ENCODE peak calls at places on chromosome 2, in four cellular contexts. G is HL-60, T is K562, A is GM12891. O is an unnamed sample.

GRCh38 chr2:42414158-42414557 is 53.1 kb upstream of the COX7A2L start:
- DNase-seq in A (no peak), G (no peak), T (no peak), O (no peak)

GRCh38 chr2:152523091-152523490 is 188.1 kb downstream of the FMNL2 start:
- DNase-seq in T (no peak), A (no peak), G (no peak), O (no peak)

GRCh38 chr2:241031436-241032165 is 33.2 kb downstream of the SNED1 start:
- DNase-seq in T (no peak), A (no peak), G (no peak), O (no peak)

GRCh38 chr2:50953021-50953420 is 78.9 kb downstream of the NRXN1 start:
- DNase-seq in A (no peak), T (no peak), G (no peak), O (no peak)

GRCh38 chr2:237254911-237255578 is 158.9 kb downstream of the COL6A3 start:
- DNase-seq in A (no peak), G (no peak), T (no peak), O (no peak)

GRCh38 chr2:36322108-36322507 is 33.5 kb upstream of the CRIM1 start:
- DNase-seq in G (no peak), A (no peak), T (no peak), O (no peak)

GRCh38 chr2:46794693-46795317 is 120.8 kb downstream of the MCFD2 start:
- DNase-seq in A (no peak), T (no peak), G (no peak), O (no peak)

GRCh38 chr2:44745922-44746321 is 195.6 kb upstream of the SIX3 start:
- DNase-seq in A (no peak), T (no peak), G (no peak), O (no peak)

DNA sequence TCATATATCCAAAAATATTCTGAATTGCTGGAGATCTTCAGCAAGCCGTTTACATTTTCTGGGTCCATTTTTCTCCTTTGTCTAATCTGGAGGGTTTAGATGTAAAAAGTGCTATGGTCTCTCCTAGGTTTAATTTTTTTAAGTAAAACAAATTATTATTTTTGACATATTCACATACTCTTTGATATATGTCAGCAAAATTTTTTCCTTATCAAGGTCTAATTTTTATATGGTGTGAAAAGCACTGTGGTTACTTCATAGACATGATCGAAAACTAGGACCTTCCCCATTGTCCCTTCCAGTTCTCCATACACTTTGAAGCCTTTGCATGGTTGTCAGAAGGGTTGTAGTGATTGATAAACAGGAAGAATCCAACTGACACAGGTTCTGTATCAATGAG is 168.2 kb downstream of the PLCL1 start:
- DNase-seq in T (no peak), G (no peak), A (no peak), O (no peak)
- TF ChIP-seq SPI1 in T (no peak), G (no peak), A (no peak), O (no peak)

GRCh38 chr2:88746929-88747490 is 55.5 kb downstream of the RPIA start:
- DNase-seq in A (no peak), T (no peak), G (no peak), O (no peak)
- TF ChIP-seq SPI1 in A (no peak), T (no peak), G (no peak), O (no peak)

GRCh38 chr2:224948005-224948404 is 94.3 kb downstream of the DOCK10 start:
- DNase-seq in A (no peak), T (no peak), G (no peak), O (no peak)

GRCh38 chr2:224954980-224955379 is 87.3 kb downstream of the DOCK10 start:
- DNase-seq in T (no peak), A (no peak), G (no peak), O (no peak)

GRCh38 chr2:224952942-224953657 is 89.2 kb downstream of the DOCK10 start:
- DNase-seq in T (no peak), A (peak), G (peak), O (no peak)

GRCh38 chr2:224948859-224949258 is 93.4 kb downstream of the DOCK10 start:
- DNase-seq in A (no peak), G (peak), T (no peak), O (no peak)

GRCh38 chr2:224951723-224952481 is 90.4 kb downstream of the DOCK10 start:
- DNase-seq in T (no peak), G (no peak), A (no peak), O (no peak)
- TF ChIP-seq SPI1 in T (no peak), G (no peak), A (peak), O (no peak)

GRCh38 chr2:136801628-136802027 is 36.3 kb downstream of the THSD7B start:
- DNase-seq in T (no peak), A (no peak), G (no peak), O (no peak)

GRCh38 chr2:136796339-136796738 is 31.0 kb downstream of the THSD7B start:
- DNase-seq in T (no peak), G (no peak), A (no peak), O (no peak)
- TF ChIP-seq SPI1 in T (no peak), G (no peak), A (no peak), O (no peak)

DNA sequence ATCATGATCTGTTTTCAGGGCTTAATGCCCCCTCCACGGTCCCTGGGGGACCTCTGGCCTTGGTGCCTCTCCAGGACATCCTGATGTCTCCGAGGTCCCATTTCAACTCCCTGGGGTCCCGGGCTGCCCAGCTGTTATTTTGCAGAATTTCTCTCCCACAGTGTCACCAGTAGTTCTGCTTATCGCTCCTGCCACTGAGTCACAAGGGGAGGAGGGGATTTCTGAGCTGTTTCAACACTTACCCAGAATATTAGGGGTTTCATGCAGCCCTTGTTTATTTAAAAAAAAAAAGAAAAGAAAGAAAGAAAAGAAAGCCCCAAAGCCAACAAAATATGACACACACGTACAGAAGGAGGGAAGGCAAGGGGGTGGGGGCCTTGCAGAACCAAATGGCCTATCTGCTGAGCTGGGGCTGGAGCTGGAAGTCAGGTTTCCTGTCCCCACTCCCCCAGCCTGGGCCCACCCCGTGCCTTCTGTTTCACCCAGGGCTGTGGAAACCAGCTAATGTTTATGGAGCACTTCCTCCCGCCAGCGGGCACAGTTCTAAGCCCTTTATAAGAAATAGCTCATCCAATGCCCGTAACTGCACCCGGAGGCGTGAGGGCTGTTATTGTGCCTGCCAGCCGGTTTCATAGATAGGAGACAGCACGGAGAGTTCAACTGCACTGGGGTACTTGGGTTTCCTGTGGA is 8.4 kb upstream of the ARID5A start:
- DNase-seq in A (no peak), G (peak), T (no peak), O (peak)
- TF ChIP-seq SPI1 in A (peak), G (peak), T (no peak), O (peak)

DNA sequence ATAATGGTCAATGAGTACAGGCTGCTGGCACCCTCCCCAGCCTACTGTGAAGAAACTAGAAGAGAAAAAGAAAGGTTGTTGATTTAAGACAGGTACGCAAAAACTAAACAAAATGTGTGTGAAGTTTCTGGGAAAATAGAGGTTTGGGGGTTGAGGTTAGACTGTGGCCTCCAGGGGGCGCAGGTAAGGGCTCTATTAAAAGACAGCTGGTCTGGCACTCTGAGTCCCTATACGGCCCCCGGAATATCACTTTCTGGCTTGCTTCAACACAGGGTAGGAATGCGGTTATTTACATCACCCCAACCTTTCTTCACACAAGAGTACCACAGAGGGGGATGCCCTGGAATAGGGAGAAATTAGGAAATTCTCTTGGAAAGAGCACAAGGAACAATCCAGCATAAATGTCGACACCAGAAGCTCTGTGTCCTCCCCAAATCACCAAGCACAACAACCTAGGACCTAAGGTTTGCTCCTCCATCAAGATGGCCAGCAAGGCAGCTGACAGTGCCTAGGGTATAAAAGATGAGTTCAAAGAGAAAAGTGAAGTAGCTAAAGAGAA is 480.8 kb upstream of the KLHL29 start:
- DNase-seq in T (peak), G (no peak), A (peak), O (no peak)
- TF ChIP-seq SPI1 in T (no peak), G (no peak), A (no peak), O (no peak)

GRCh38 chr2:160036736-160037135 is 25.7 kb downstream of the PLA2R1 start:
- DNase-seq in G (no peak), A (no peak), T (no peak), O (no peak)

GRCh38 chr2:160042054-160042453 is 20.4 kb downstream of the PLA2R1 start:
- DNase-seq in A (no peak), T (no peak), G (no peak), O (no peak)

GRCh38 chr2:160043265-160043664 is 19.1 kb downstream of the PLA2R1 start:
- DNase-seq in T (no peak), G (no peak), A (no peak), O (no peak)

GRCh38 chr2:160041091-160041490 is 21.3 kb downstream of the PLA2R1 start:
- DNase-seq in T (no peak), A (no peak), G (no peak), O (no peak)

DNA sequence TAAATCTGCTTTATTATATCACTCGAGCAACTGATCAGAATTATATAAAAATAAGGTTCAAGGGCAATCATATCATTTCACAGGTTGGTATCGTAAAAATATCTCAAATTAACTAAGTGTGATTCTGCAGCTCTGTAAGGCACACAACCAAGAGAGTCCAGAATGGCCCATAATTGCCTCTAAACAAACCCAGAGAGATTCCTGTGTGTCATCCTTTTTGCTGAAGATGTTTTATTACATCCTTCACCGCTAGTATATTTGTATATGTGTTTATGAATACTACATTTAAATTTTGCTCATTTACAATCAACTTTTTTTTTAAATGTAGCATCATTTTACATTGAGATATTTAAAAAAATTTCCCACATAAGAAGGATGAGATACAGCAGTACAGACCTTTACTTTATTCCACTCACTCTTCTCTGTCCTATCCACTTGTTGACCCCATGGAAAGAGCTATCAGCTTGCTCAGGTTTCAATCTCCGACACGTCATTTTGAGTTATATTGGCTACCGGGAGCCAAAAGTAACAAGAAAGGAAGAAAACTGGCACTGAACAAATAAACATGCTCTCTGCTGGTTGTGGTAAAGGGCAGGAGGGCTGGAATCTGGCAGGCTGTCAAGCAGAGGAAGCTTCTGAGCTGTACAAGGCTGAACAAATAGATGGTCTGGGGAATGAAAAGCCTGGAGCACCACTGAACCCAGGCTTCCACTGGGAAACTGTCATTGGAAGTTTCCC is 23.1 kb downstream of the PLA2R1 start:
- DNase-seq in G (no peak), A (no peak), T (no peak), O (no peak)
- TF ChIP-seq SPI1 in G (no peak), A (no peak), T (no peak), O (no peak)

O was measured in GM12878.